ENCODE peak calls at places on chromosomes 3 and 15, in seven cellular contexts. J, P, Z, F, H, L and K are unnamed samples.
A peak's percentile ranks its signal among the peaks of the same experiment; 100 is the strongest.

GRCh38 chr15:71529353-71529752 is 281.0 kb upstream of the NR2E3 start:
- DNase-seq in J (no peak), P (no peak), Z (no peak), F (no peak), H (no peak), L (no peak), K (no peak)

GRCh38 chr15:61528590-61528929 is 299.5 kb upstream of the RORA start:
- DNase-seq in J (no peak), P (no peak), Z (no peak), F (no peak), H (no peak), L (no peak), K (no peak)

GRCh38 chr3:158802399-158803023 is 657 bp downstream of the MFSD1 start:
- DNase-seq in J (no peak), P (no peak), Z (peak; percentile 26), F (no peak), H (no peak), L (peak; percentile 78), K (no peak)

GRCh38 chr15:31366169-31366734 is 39.6 kb downstream of the KLF13 start:
- DNase-seq in J (no peak), P (peak; percentile 87), Z (peak; percentile 49), F (no peak), H (no peak), L (peak; percentile 87), K (no peak)

GRCh38 chr3:10348404-10348721 is 27.5 kb upstream of the SEC13 start:
- DNase-seq in J (no peak), P (no peak), Z (no peak), F (no peak), H (no peak), L (no peak), K (no peak)

GRCh38 chr3:152270145-152270870 is 1.6 kb downstream of the MBNL1 start:
- DNase-seq in J (no peak), P (no peak), Z (no peak), F (no peak), H (no peak), L (no peak), K (no peak)

GRCh38 chr3:189727898-189728297 is 96.7 kb downstream of the TP63 start:
- DNase-seq in J (no peak), P (no peak), Z (no peak), F (no peak), H (no peak), L (no peak), K (no peak)

GRCh38 chr3:160707187-160707789 is 30.3 kb downstream of the ARL14 start:
- DNase-seq in J (no peak), P (no peak), Z (peak; percentile 20), F (peak; percentile 37), H (no peak), L (no peak), K (no peak)

GRCh38 chr3:73086071-73086494 is 24.6 kb downstream of the EBLN2 start:
- DNase-seq in J (peak; percentile 48), P (no peak), Z (peak; percentile 42), F (peak; percentile 38), H (no peak), L (peak; percentile 81), K (no peak)

GRCh38 chr3:100047455-100048141 is 66.7 kb downstream of the FILIP1L start:
- DNase-seq in J (no peak), P (no peak), Z (peak; percentile 41), F (peak; percentile 32), H (no peak), L (no peak), K (no peak)

GRCh38 chr3:150391200-150391599 is 16.9 kb upstream of the TSC22D2 start:
- DNase-seq in J (no peak), P (no peak), Z (no peak), F (no peak), H (no peak), L (no peak), K (no peak)

GRCh38 chr3:142501004-142501926 is 53.4 kb upstream of the XRN1 start:
- DNase-seq in J (no peak), P (no peak), Z (no peak), F (no peak), H (no peak), L (no peak), K (no peak)

GRCh38 chr3:157527471-157527881 is 24.3 kb upstream of the VEPH1 start:
- DNase-seq in J (no peak), P (no peak), Z (no peak), F (no peak), H (no peak), L (no peak), K (no peak)

GRCh38 chr3:195207056-195207455 is 63.9 kb downstream of the XXYLT1 start:
- DNase-seq in J (no peak), P (no peak), Z (no peak), F (no peak), H (peak; percentile 78), L (no peak), K (no peak)

GRCh38 chr15:31317980-31318342 is 8.7 kb upstream of the KLF13 start:
- DNase-seq in J (no peak), P (no peak), Z (no peak), F (no peak), H (no peak), L (no peak), K (no peak)

GRCh38 chr15:40108061-40108854 is 421 bp downstream of the BMF start:
- DNase-seq in J (peak; percentile 56), P (peak; percentile 95), Z (peak; percentile 65), F (no peak), H (no peak), L (no peak), K (no peak)

GRCh38 chr3:40939113-40940070 is 259.9 kb upstream of the CTNNB1 start:
- DNase-seq in J (no peak), P (no peak), Z (no peak), F (no peak), H (no peak), L (no peak), K (no peak)

GRCh38 chr3:149576071-149576564 is 81.7 kb downstream of the WWTR1 start:
- DNase-seq in J (no peak), P (no peak), Z (no peak), F (peak; percentile 86), H (no peak), L (no peak), K (no peak)

GRCh38 chr3:194661374-194661773 is 10.6 kb downstream of the LSG1 start:
- DNase-seq in J (no peak), P (no peak), Z (no peak), F (no peak), H (peak; percentile 70), L (no peak), K (no peak)

GRCh38 chr3:114873590-114873989 is 273.5 kb downstream of the ZBTB20 start:
- DNase-seq in J (no peak), P (no peak), Z (no peak), F (no peak), H (no peak), L (no peak), K (no peak)
- H3K4me1 ChIP-seq in J (peaks cover 56% of the 10 kb centered on the region), P (peaks cover 56% of the 10 kb centered on the region), Z (peaks cover 8% of the 10 kb centered on the region), F (peaks cover 25% of the 10 kb centered on the region), H (peaks cover 27% of the 10 kb centered on the region), L (no peaks in the 10 kb centered on the region), K (peaks cover 7% of the 10 kb centered on the region)

DNA sequence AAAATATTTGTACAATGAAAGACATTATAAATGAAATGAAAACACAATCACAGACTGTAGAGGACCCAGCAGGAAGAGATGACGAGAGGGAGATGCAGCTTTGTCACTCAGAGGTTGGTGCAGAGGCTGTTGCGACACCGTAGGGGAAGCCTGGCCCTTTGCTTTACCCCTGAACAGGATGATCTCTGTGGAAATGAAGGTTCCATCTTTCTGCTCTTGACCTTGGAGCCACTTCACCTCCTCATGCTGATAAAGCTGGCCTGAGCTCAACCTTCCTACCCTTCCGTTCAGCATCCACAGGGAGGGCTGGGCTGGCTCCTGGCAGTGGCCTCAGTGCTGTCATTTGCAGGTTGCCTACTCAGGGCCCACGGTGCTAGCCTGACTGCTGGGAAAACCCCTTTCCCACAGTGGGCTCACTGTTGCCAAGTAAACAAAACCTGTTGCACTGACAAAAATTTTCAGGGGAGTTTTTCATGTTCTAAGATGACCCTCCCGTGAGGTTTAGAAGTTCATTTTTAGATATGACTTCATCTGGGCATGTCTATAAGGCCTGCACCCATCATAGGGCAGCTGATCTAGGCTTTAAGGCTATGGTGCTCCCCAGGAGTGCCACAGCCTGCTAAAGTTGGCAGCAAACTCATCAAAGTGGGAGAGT is 3.0 kb upstream of the CD80 start:
- DNase-seq in J (no peak), P (no peak), Z (no peak), F (no peak), H (no peak), L (no peak), K (no peak)
- TF ChIP-seq POLR2A in J (no peak), P (no peak), Z (no peak), F (no peak), H (no peak), L (no peak), K (no peak)

DNA sequence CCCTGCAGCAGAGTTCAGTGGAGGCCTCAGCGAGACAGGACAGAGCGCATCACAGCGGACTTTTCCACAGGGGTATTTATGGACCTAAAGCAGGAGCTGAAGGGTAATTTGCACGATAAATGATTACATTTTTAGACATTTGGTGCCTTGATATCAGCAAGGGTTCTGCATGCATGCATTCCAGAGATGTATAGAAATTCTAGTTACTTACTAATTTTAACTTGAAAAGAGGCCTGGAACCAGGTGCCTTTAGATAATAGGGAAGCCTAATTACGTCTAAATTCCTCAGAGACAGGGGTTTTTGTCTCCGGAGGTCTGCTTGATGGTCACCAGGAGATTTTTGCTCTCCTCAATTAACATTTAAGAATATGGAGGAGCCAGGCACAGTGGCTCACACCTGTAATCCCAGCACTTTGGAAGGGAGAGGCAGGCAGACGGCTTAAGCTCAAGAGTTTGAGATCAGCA is 79.8 kb upstream of the MFGE8 start:
- DNase-seq in J (no peak), P (no peak), Z (no peak), F (no peak), H (no peak), L (no peak), K (no peak)
- TF ChIP-seq POLR2AphosphoS5 in J (no peak), P (no peak), Z (no peak), F (no peak), H (no peak), L (no peak), K (no peak)

GRCh38 chr15:98720577-98720976 is 72.2 kb downstream of the IGF1R start:
- DNase-seq in J (no peak), P (no peak), Z (no peak), F (no peak), H (no peak), L (no peak), K (no peak)

GRCh38 chr15:98719169-98719515 is 70.8 kb downstream of the IGF1R start:
- DNase-seq in J (no peak), P (no peak), Z (no peak), F (no peak), H (no peak), L (no peak), K (no peak)

GRCh38 chr15:98721166-98721565 is 72.8 kb downstream of the IGF1R start:
- DNase-seq in J (no peak), P (no peak), Z (no peak), F (no peak), H (no peak), L (no peak), K (no peak)

GRCh38 chr15:98718426-98719168 is 70.3 kb downstream of the IGF1R start:
- DNase-seq in J (no peak), P (no peak), Z (no peak), F (no peak), H (no peak), L (no peak), K (no peak)

GRCh38 chr15:98720036-98720435 is 71.7 kb downstream of the IGF1R start:
- DNase-seq in J (no peak), P (no peak), Z (no peak), F (no peak), H (no peak), L (no peak), K (no peak)
- H3K4me1 ChIP-seq in J (peaks cover 95% of the 10 kb centered on the region), P (peaks cover 86% of the 10 kb centered on the region), Z (peaks cover 31% of the 10 kb centered on the region), F (no peaks in the 10 kb centered on the region), H (peaks cover 67% of the 10 kb centered on the region), L (peaks cover 15% of the 10 kb centered on the region), K (peaks cover 29% of the 10 kb centered on the region)